ENCODE peak calls at places on chromosomes 3 and 15, in five cellular contexts. S, O, P, F and Y are unnamed samples.

GRCh38 chr15:79682851-79683288 is 213.9 kb downstream of the MTHFS start:
- DNase-seq in S (no peak), O (no peak), P (no peak), F (no peak), Y (no peak)

GRCh38 chr3:181210275-181210674 is 220.7 kb upstream of the DNAJC19 start:
- DNase-seq in S (peak; percentile 44), O (no peak), P (peak; percentile 43), F (no peak), Y (no peak)

GRCh38 chr15:74123131-74123429 is 7.3 kb upstream of the ISLR2 start:
- DNase-seq in S (peak; percentile 78), O (no peak), P (peak; percentile 60), F (no peak), Y (no peak)

GRCh38 chr3:159074756-159075155 is 272.9 kb downstream of the MFSD1 start:
- DNase-seq in S (no peak), O (no peak), P (no peak), F (no peak), Y (no peak)

GRCh38 chr3:122671543-122671942 is 9.1 kb upstream of the PARP14 start:
- DNase-seq in S (no peak), O (no peak), P (no peak), F (no peak), Y (no peak)

GRCh38 chr3:168794427-168794826 is 698.7 kb upstream of the GOLIM4 start:
- DNase-seq in S (no peak), O (no peak), P (no peak), F (no peak), Y (no peak)

GRCh38 chr3:10194328-10195071 is 29.8 kb downstream of the IRAK2 start:
- DNase-seq in S (no peak), O (no peak), P (peak; percentile 41), F (no peak), Y (no peak)

GRCh38 chr3:62363275-62363674 is 10.1 kb downstream of the FEZF2 start:
- DNase-seq in S (no peak), O (no peak), P (no peak), F (no peak), Y (no peak)

GRCh38 chr15:87267798-87268197 is 988.7 kb downstream of the NTRK3 start:
- DNase-seq in S (no peak), O (no peak), P (no peak), F (no peak), Y (no peak)

GRCh38 chr15:36888018-36888992 is 212.0 kb downstream of the MEIS2 start:
- DNase-seq in S (peak; percentile 56), O (no peak), P (peak; percentile 78), F (no peak), Y (no peak)

GRCh38 chr3:118987466-118987865 is 47.2 kb downstream of the IGSF11 start:
- DNase-seq in S (no peak), O (peak; percentile 91), P (no peak), F (peak; percentile 69), Y (no peak)

GRCh38 chr3:195870442-195870841 is 37.9 kb downstream of the TNK2 start:
- DNase-seq in S (no peak), O (no peak), P (no peak), F (peak; percentile 49), Y (no peak)

GRCh38 chr3:112333386-112334334 is 704 bp downstream of the CD200 start:
- DNase-seq in S (peak; percentile 60), O (peak; percentile 46), P (peak; percentile 32), F (no peak), Y (no peak)

GRCh38 chr3:112333002-112333385 is at the start of gene CD200:
- DNase-seq in S (peak; percentile 81), O (peak; percentile 81), P (peak; percentile 73), F (peak; percentile 45), Y (no peak)

GRCh38 chr3:112338021-112338726 is 5.2 kb downstream of the CD200 start:
- DNase-seq in S (no peak), O (no peak), P (no peak), F (no peak), Y (no peak)

GRCh38 chr3:112338727-112339056 is 5.7 kb downstream of the CD200 start:
- DNase-seq in S (no peak), O (no peak), P (no peak), F (no peak), Y (no peak)

DNA sequence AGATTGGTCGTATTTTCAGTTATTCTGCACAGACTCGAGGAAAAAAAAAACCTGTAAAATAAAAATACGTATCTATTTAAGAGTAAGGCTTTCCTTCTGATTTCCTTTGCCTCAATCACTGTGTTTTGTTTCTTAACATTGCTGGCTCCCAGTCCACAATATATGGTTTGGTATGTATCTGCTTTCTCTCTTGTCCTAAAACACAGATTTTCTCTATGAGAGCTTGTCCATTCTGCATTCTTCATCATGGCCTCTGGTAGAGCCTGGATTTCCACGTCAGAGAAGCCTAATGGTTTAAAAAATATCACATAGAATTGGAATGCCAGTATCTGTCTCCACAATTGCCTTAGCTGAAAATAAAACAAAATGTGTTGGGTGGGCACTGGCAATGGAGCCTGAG is 1.8 kb downstream of the CD200 start:
- DNase-seq in S (no peak), O (no peak), P (no peak), F (no peak), Y (no peak)
- H3K27me3 ChIP-seq in S (no peaks in the 10 kb centered on the region), O (no peaks in the 10 kb centered on the region), P (no peaks in the 10 kb centered on the region), F (peaks cover 9% of the 10 kb centered on the region), Y (no peaks in the 10 kb centered on the region)

DNA sequence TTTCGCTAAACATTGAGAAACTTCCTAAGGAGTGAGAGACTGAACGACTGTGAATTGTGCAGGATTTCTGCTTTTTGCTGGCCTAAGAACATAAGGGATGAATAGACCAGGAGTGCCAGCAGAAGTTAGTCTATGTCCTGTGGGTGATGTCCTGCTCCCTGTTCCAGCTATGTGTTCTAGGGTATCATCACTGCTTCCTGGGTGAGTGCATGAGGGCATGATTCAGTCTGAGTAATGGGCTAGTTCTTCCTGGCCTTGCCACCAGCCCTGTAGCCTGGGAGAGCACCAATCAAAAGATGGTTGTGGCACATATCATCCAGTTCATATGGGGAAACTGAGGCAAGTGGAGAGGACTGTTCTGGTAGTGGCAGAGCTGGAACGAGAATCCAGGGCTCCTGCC is 153.9 kb upstream of the TPM1 start:
- DNase-seq in S (no peak), O (no peak), P (no peak), F (no peak), Y (no peak)
- H3K4me1 ChIP-seq in S (peaks cover 34% of the 10 kb centered on the region), O (peaks cover 4% of the 10 kb centered on the region), P (peaks cover 18% of the 10 kb centered on the region), F (peaks cover 38% of the 10 kb centered on the region), Y (peaks cover 3% of the 10 kb centered on the region)

GRCh38 chr3:8660781-8661180 is 16.2 kb upstream of the SSUH2 start:
- DNase-seq in S (no peak), O (no peak), P (peak; percentile 20), F (no peak), Y (no peak)
- H3K27ac ChIP-seq in S (no peak overlapping the region), O (peak overlapping the region; percentile 51), P (peak overlapping the region; percentile 95), F (no peak overlapping the region), Y (no peak overlapping the region)

GRCh38 chr3:133717424-133717823 is 28.8 kb upstream of the TF start:
- DNase-seq in S (no peak), O (no peak), P (no peak), F (no peak), Y (no peak)

DNA sequence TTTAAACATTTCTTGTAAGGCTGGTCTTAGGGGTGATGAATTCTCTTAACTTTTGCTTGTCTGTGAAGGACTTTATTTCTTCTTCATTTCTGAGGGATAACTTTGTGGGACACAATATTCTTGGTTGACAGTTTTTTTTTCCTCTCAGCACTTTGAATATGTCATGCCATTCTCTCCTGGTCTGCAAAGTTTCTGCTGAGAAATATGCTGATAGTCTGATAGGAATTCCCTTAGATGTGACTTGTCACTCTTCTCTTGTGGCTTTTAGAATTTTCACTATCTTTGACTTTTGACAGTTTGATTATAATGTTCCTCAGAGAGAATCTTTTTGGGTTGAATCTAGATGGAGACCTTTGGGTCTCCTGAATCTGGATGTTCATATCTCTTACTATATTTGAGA is 23.3 kb upstream of the TF start:
- DNase-seq in S (no peak), O (no peak), P (no peak), F (no peak), Y (no peak)
- H3K27me3 ChIP-seq in S (no peaks in the 10 kb centered on the region), O (no peaks in the 10 kb centered on the region), P (no peaks in the 10 kb centered on the region), F (no peaks in the 10 kb centered on the region), Y (no peaks in the 10 kb centered on the region)